ENCODE peak calls at places on chromosomes 6 and 20, in eight cellular contexts. O is GM12865, K is WTC11, C is brain microvascular endothelial cell, M is gastrocnemius medialis, D is RWPE1, T is AG04450, Z is neural crest cell. E is an unnamed sample.

GRCh38 chr6:159617444-159617843 is 75.6 kb downstream of the SOD2 start:
- DNase-seq in O (no peak), K (no peak), C (no peak), M (no peak), D (no peak), T (no peak), Z (no peak), E (no peak)

GRCh38 chr6:79042088-79042798 is 35.8 kb downstream of the PHIP start:
- DNase-seq in O (peak), K (no peak), C (no peak), M (no peak), D (no peak), T (no peak), Z (no peak), E (peak)

GRCh38 chr20:6702144-6702543 is 65.3 kb upstream of the BMP2 start:
- DNase-seq in O (no peak), K (no peak), C (no peak), M (no peak), D (no peak), T (no peak), Z (no peak), E (no peak)

GRCh38 chr20:478010-478948 is 15.9 kb upstream of the TBC1D20 start:
- DNase-seq in O (no peak), K (no peak), C (peak), M (no peak), D (no peak), T (peak), Z (no peak), E (no peak)

GRCh38 chr6:158049055-158050028 is 67.7 kb downstream of the SYNJ2 start:
- DNase-seq in O (no peak), K (no peak), C (no peak), M (no peak), D (peak), T (no peak), Z (no peak), E (no peak)

GRCh38 chr20:59662856-59663512 is 58.6 kb downstream of the PHACTR3 start:
- DNase-seq in O (no peak), K (no peak), C (no peak), M (no peak), D (no peak), T (no peak), Z (no peak), E (no peak)

GRCh38 chr6:39785281-39785680 is 6.9 kb upstream of the DAAM2 start:
- DNase-seq in O (no peak), K (no peak), C (no peak), M (no peak), D (no peak), T (no peak), Z (no peak), E (no peak)

GRCh38 chr6:125022391-125022989 is 60.3 kb downstream of the RNF217 start:
- DNase-seq in O (no peak), K (no peak), C (no peak), M (no peak), D (no peak), T (no peak), Z (no peak), E (no peak)

GRCh38 chr6:73285674-73286283 is 22.8 kb upstream of the KHDC1 start:
- DNase-seq in O (peak), K (no peak), C (peak), M (no peak), D (peak), T (peak), Z (no peak), E (no peak)

GRCh38 chr6:125066140-125066539 is 87.4 kb upstream of the TPD52L1 start:
- DNase-seq in O (no peak), K (no peak), C (no peak), M (no peak), D (no peak), T (no peak), Z (no peak), E (no peak)

GRCh38 chr6:41258196-41258493 is 28.3 kb downstream of the TREM1 start:
- DNase-seq in O (no peak), K (no peak), C (no peak), M (no peak), D (no peak), T (no peak), Z (no peak), E (no peak)

GRCh38 chr6:52325695-52326471 is 36.1 kb upstream of the PAQR8 start:
- DNase-seq in O (no peak), K (peak), C (no peak), M (no peak), D (no peak), T (no peak), Z (peak), E (no peak)

GRCh38 chr6:14134211-14134910 is 16.8 kb downstream of the CD83 start:
- DNase-seq in O (peak), K (no peak), C (no peak), M (no peak), D (no peak), T (no peak), Z (no peak), E (no peak)

GRCh38 chr20:47154089-47154488 is 202.4 kb downstream of the ZMYND8 start:
- DNase-seq in O (no peak), K (no peak), C (no peak), M (no peak), D (no peak), T (no peak), Z (no peak), E (no peak)

GRCh38 chr20:46327557-46327956 is 19.3 kb upstream of the CDH22 start:
- DNase-seq in O (no peak), K (no peak), C (no peak), M (no peak), D (no peak), T (no peak), Z (no peak), E (no peak)

GRCh38 chr6:137051790-137052472 is 7.2 kb upstream of the IL20RA start:
- DNase-seq in O (no peak), K (no peak), C (peak), M (no peak), D (no peak), T (no peak), Z (no peak), E (no peak)

GRCh38 chr6:136113736-136114173 is 136.4 kb downstream of the MTFR2 start:
- DNase-seq in O (no peak), K (peak), C (peak), M (peak), D (peak), T (peak), Z (peak), E (no peak)

GRCh38 chr20:25079171-25079570 is 2.8 kb downstream of the VSX1 start:
- DNase-seq in O (no peak), K (no peak), C (no peak), M (no peak), D (no peak), T (no peak), Z (no peak), E (no peak)

GRCh38 chr6:144349690-144350132 is 64.6 kb downstream of the UTRN start:
- DNase-seq in O (peak), K (no peak), C (peak), M (no peak), D (peak), T (no peak), Z (no peak), E (no peak)

GRCh38 chr20:46111028-46111835 is 6.9 kb upstream of the CD40 start:
- DNase-seq in O (peak), K (no peak), C (no peak), M (peak), D (no peak), T (no peak), Z (no peak), E (peak)

GRCh38 chr6:165704001-165704748 is 41.1 kb upstream of the PDE10A start:
- DNase-seq in O (peak), K (no peak), C (peak), M (no peak), D (no peak), T (no peak), Z (no peak), E (no peak)

GRCh38 chr6:6858533-6858982 is 249.2 kb upstream of the RREB1 start:
- DNase-seq in O (no peak), K (no peak), C (no peak), M (no peak), D (no peak), T (no peak), Z (no peak), E (no peak)

GRCh38 chr6:152981989-152982767 is 663 bp downstream of the FBXO5 start:
- DNase-seq in O (peak), K (no peak), C (no peak), M (no peak), D (no peak), T (no peak), Z (peak), E (peak)

GRCh38 chr6:163239572-163240340 is 174.8 kb upstream of the QKI start:
- DNase-seq in O (no peak), K (no peak), C (no peak), M (no peak), D (no peak), T (no peak), Z (no peak), E (no peak)

GRCh38 chr20:32024683-32025295 is 14.6 kb downstream of the CCM2L start:
- DNase-seq in O (no peak), K (no peak), C (no peak), M (no peak), D (no peak), T (no peak), Z (no peak), E (no peak)

GRCh38 chr20:32029561-32029960 is 19.3 kb downstream of the CCM2L start:
- DNase-seq in O (no peak), K (no peak), C (no peak), M (no peak), D (no peak), T (no peak), Z (no peak), E (no peak)

GRCh38 chr20:32031007-32031958 is 20.8 kb upstream of the HCK start:
- DNase-seq in O (peak), K (peak), C (peak), M (peak), D (peak), T (peak), Z (peak), E (peak)

GRCh38 chr20:32027653-32028052 is 17.4 kb downstream of the CCM2L start:
- DNase-seq in O (no peak), K (no peak), C (no peak), M (no peak), D (no peak), T (no peak), Z (no peak), E (no peak)

GRCh38 chr20:32028647-32029372 is 18.6 kb downstream of the CCM2L start:
- DNase-seq in O (no peak), K (peak), C (no peak), M (no peak), D (no peak), T (no peak), Z (no peak), E (no peak)
- TF ChIP-seq CTCF in O (no peak), K (no peak), C (no peak), M (no peak), D (no peak), T (no peak), Z (no peak), E (no peak)

DNA sequence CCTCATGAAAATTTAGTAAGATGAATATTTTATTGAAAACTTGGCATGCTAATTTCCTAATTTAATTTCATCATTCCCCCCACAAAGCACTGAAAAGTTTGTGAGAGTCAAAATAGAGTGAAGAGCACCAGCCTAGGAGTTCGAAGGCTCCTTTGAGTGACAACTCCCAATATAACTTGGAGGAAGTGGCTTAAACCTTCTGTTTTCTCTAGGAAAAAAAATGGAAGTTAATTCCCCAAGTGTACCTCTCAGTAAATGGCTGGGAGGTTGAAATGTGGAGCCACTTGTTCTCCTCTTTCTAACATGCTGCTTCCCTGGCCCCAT is 107.3 kb downstream of the MAP3K7 start:
- DNase-seq in O (no peak), K (no peak), C (no peak), M (no peak), D (no peak), T (no peak), Z (no peak), E (no peak)
- TF ChIP-seq CTCF in O (no peak), K (no peak), C (no peak), M (no peak), D (peak), T (no peak), Z (no peak), E (no peak)

GRCh38 chr6:160679402-160679769 is 15.3 kb upstream of the LPA start:
- DNase-seq in O (no peak), K (peak), C (no peak), M (no peak), D (no peak), T (no peak), Z (peak), E (no peak)
- TF ChIP-seq CTCF in O (no peak), K (peak), C (peak), M (no peak), D (no peak), T (no peak), Z (peak), E (no peak)

GRCh38 chr20:1928154-1928553 is 32.9 kb downstream of the SIRPA start:
- DNase-seq in O (no peak), K (no peak), C (no peak), M (no peak), D (no peak), T (no peak), Z (no peak), E (no peak)
- TF ChIP-seq CTCF in O (no peak), K (no peak), C (no peak), M (no peak), D (no peak), T (no peak), Z (no peak), E (no peak)

DNA sequence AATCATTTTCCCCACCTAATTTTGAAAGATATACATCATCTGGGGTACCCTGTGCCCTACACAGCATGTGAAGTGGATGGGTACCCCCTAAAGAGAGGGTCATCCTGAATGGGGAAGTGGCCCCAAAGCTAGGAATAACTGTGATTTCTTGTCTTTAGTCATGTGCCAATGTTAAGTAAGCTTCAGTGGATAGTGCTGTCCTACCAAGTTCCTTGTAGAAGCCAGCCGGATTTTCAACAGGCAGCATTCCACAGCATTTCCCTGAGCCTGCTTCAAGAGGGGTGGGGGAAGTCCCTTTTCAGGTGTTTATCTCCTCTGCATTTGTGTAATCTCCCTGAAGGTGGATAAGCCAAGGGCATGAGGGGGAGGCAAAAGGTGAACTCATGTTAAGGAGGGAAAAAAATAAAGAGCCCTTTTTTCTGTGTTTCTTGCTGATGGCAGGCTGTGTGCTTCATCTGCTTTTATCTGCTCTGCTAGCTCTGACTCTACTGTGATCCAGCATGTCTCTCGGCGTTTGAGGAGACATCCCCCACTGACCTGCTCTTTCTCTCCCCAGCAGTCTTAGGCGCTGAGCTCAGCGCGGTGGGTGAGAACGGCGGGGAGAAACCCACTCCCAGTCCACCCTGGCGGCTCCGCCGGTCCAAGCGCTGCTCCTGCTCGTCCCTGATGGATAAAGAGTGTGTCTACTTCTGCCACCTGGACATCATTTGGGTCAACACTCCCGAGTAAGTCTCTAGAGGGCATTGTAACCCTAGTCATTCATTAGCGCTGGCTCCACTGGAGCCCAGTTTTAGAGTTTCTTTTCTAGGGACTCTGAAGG is 1.8 kb downstream of the EDN1 start:
- DNase-seq in O (peak), K (peak), C (no peak), M (no peak), D (no peak), T (no peak), Z (no peak), E (peak)
- TF ChIP-seq CTCF in O (peak), K (no peak), C (peak), M (no peak), D (peak), T (peak), Z (no peak), E (peak)

GRCh38 chr6:26538936-26539615 is 910 bp downstream of the HMGN4 start:
- DNase-seq in O (no peak), K (no peak), C (no peak), M (no peak), D (peak), T (no peak), Z (no peak), E (no peak)

GRCh38 chr6:26545617-26546016 is 7.5 kb downstream of the HMGN4 start:
- DNase-seq in O (no peak), K (no peak), C (no peak), M (no peak), D (no peak), T (no peak), Z (no peak), E (no peak)

GRCh38 chr6:26538572-26538902 is 371 bp downstream of the HMGN4 start:
- DNase-seq in O (peak), K (no peak), C (no peak), M (peak), D (peak), T (no peak), Z (no peak), E (no peak)

GRCh38 chr6:26544473-26544872 is 6.3 kb downstream of the HMGN4 start:
- DNase-seq in O (no peak), K (no peak), C (no peak), M (no peak), D (no peak), T (no peak), Z (no peak), E (no peak)

GRCh38 chr6:26543953-26544352 is 5.8 kb downstream of the HMGN4 start:
- DNase-seq in O (peak), K (no peak), C (peak), M (no peak), D (peak), T (no peak), Z (no peak), E (peak)
- TF ChIP-seq CTCF in O (peak), K (no peak), C (peak), M (no peak), D (peak), T (peak), Z (peak), E (peak)